ENCODE peak calls at places on chromosome 17, in four cellular contexts. One of them, this sample, is unnamed.
A peak's percentile ranks its signal among the peaks of the same experiment; 100 is the strongest.

GRCh38 chr17:73462830-73463229 is 151.0 kb upstream of the CDC42EP4 start:
- DNase-seq in colonic mucosa: no peak
- DNase-seq in K562: no peak
- DNase-seq in GM23338: no peak
- DNase-seq in this sample: no peak

GRCh38 chr17:78965369-78965982 is 14.2 kb downstream of the LGALS3BP start:
- DNase-seq in GM23338: no peak
- DNase-seq in K562: no peak
- DNase-seq in colonic mucosa: no peak
- DNase-seq in this sample: no peak

GRCh38 chr17:48642059-48642842 is 16.1 kb upstream of the HOXB9 start:
- DNase-seq in K562: no peak
- DNase-seq in GM23338: peak; percentile 90
- DNase-seq in colonic mucosa: peak; percentile 76
- DNase-seq in this sample: peak; percentile 42

GRCh38 chr17:15262291-15263205 is 2.6 kb downstream of the PMP22 start:
- DNase-seq in colonic mucosa: peak; percentile 83
- DNase-seq in K562: peak; percentile 79
- DNase-seq in GM23338: peak; percentile 69
- DNase-seq in this sample: peak; percentile 44

GRCh38 chr17:78979780-78980623 is at the start of gene LGALS3BP:
- DNase-seq in K562: no peak
- DNase-seq in colonic mucosa: peak; percentile 91
- DNase-seq in GM23338: peak; percentile 59
- DNase-seq in this sample: no peak

GRCh38 chr17:6072157-6072556 is 2.0 kb downstream of the WSCD1 start:
- DNase-seq in GM23338: no peak
- DNase-seq in K562: no peak
- DNase-seq in colonic mucosa: no peak
- DNase-seq in this sample: no peak

GRCh38 chr17:74011963-74012362 is 191.5 kb upstream of the RPL38 start:
- DNase-seq in colonic mucosa: no peak
- DNase-seq in GM23338: no peak
- DNase-seq in K562: no peak
- DNase-seq in this sample: peak; percentile 93

GRCh38 chr17:74922694-74923537 is at the start of gene USH1G:
- DNase-seq in K562: peak; percentile 91
- DNase-seq in colonic mucosa: no peak
- DNase-seq in GM23338: peak; percentile 36
- DNase-seq in this sample: peak; percentile 50

GRCh38 chr17:80891096-80892018 is 100.3 kb upstream of the CHMP6 start:
- DNase-seq in colonic mucosa: no peak
- DNase-seq in GM23338: no peak
- DNase-seq in K562: peak; percentile 60
- DNase-seq in this sample: no peak

GRCh38 chr17:4708436-4708835 is 2.0 kb upstream of the ARRB2 start:
- DNase-seq in GM23338: peak; percentile 80
- DNase-seq in colonic mucosa: no peak
- DNase-seq in K562: no peak
- DNase-seq in this sample: peak; percentile 26

GRCh38 chr17:29867643-29868181 is 62.3 kb downstream of the SSH2 start:
- DNase-seq in colonic mucosa: no peak
- DNase-seq in GM23338: peak; percentile 39
- DNase-seq in K562: no peak
- DNase-seq in this sample: no peak

GRCh38 chr17:10021239-10021638 is 116.2 kb upstream of the RCVRN start:
- DNase-seq in GM23338: no peak
- DNase-seq in K562: no peak
- DNase-seq in colonic mucosa: no peak
- DNase-seq in this sample: peak; percentile 20

GRCh38 chr17:58100506-58100905 is 17.3 kb downstream of the DYNLL2 start:
- DNase-seq in GM23338: no peak
- DNase-seq in colonic mucosa: no peak
- DNase-seq in K562: no peak
- DNase-seq in this sample: no peak

GRCh38 chr17:58092797-58093385 is 9.7 kb downstream of the DYNLL2 start:
- DNase-seq in GM23338: no peak
- DNase-seq in colonic mucosa: no peak
- DNase-seq in K562: no peak
- DNase-seq in this sample: no peak

GRCh38 chr17:58094118-58094517 is 10.9 kb downstream of the DYNLL2 start:
- DNase-seq in GM23338: no peak
- DNase-seq in K562: no peak
- DNase-seq in colonic mucosa: no peak
- DNase-seq in this sample: no peak

GRCh38 chr17:58097384-58098088 is 14.3 kb downstream of the DYNLL2 start:
- DNase-seq in K562: no peak
- DNase-seq in GM23338: no peak
- DNase-seq in colonic mucosa: no peak
- DNase-seq in this sample: no peak

GRCh38 chr17:58096892-58097291 is 13.7 kb downstream of the DYNLL2 start:
- DNase-seq in GM23338: peak; percentile 54
- DNase-seq in colonic mucosa: no peak
- DNase-seq in K562: no peak
- DNase-seq in this sample: no peak
- TF ChIP-seq CTCF in GM23338: peak; percentile 40
- TF ChIP-seq CTCF in colonic mucosa: no peak
- TF ChIP-seq CTCF in K562: peak; percentile 20
- TF ChIP-seq CTCF in this sample: peak; percentile 42

GRCh38 chr17:55269894-55270293 is 5.1 kb downstream of the HLF start:
- DNase-seq in K562: no peak
- DNase-seq in colonic mucosa: no peak
- DNase-seq in GM23338: no peak
- DNase-seq in this sample: no peak
- H3K27ac ChIP-seq in K562: no peak overlapping the region
- H3K27ac ChIP-seq in colonic mucosa: no peak overlapping the region
- H3K27ac ChIP-seq in GM23338: no peak overlapping the region
- H3K27ac ChIP-seq in this sample: no peak overlapping the region

DNA sequence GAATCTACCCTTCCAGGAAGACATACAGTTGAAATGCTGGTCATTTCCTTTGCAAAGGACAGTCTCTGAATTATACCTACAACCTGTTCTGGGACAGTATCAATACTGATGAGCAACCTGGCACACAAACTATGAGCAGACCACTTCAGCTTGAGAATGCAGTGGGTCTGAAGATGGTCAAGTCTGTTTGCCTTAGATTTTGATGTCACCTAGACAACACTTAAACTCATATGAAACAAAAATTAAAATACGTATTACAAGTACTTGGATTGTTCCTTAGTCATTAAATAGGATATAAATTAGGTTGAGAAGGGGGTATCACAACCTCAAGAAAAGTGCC is 3.5 kb downstream of the SRSF2 start:
- DNase-seq in GM23338: no peak
- DNase-seq in K562: no peak
- DNase-seq in colonic mucosa: no peak
- DNase-seq in this sample: no peak
- H3K4me3 ChIP-seq in GM23338: peak overlapping the region; percentile 97
- H3K4me3 ChIP-seq in K562: peak overlapping the region; percentile 91
- H3K4me3 ChIP-seq in colonic mucosa: no peak overlapping the region
- H3K4me3 ChIP-seq in this sample: no peak overlapping the region

GRCh38 chr17:35022536-35023063 is 40.9 kb downstream of the RFFL start:
- DNase-seq in colonic mucosa: peak; percentile 23
- DNase-seq in GM23338: no peak
- DNase-seq in K562: no peak
- DNase-seq in this sample: no peak
- TF ChIP-seq CTCF in colonic mucosa: no peak
- TF ChIP-seq CTCF in GM23338: no peak
- TF ChIP-seq CTCF in K562: no peak
- TF ChIP-seq CTCF in this sample: no peak